ENCODE peak calls at places on chromosomes 7 and 10, in five cellular contexts. One of them, this sample, is unnamed.

GRCh38 chr10:34742456-34742855 is 72.6 kb downstream of the PARD3 start:
- DNase-seq in activated T-cell treated with anti-CD3 and anti-CD28 coated beads for 1 hour: no peak
- DNase-seq in NCI-H2081: no peak
- DNase-seq in activated CD4-positive, CD25-positive, alpha-beta regulatory T cell: no peak
- DNase-seq in activated CD4-positive, alpha-beta T cell treated with anti-CD3 and anti-CD28 coated beads, Interleukin-2, amount 50 U/mL, for 4 hours: no peak
- DNase-seq in this sample: no peak

GRCh38 chr10:103852856-103853255 is 2.5 kb downstream of the SH3PXD2A start:
- DNase-seq in activated T-cell treated with anti-CD3 and anti-CD28 coated beads for 1 hour: no peak
- DNase-seq in NCI-H2081: no peak
- DNase-seq in activated CD4-positive, CD25-positive, alpha-beta regulatory T cell: no peak
- DNase-seq in activated CD4-positive, alpha-beta T cell treated with anti-CD3 and anti-CD28 coated beads, Interleukin-2, amount 50 U/mL, for 4 hours: no peak
- DNase-seq in this sample: no peak

GRCh38 chr7:137169282-137169698 is 174.2 kb downstream of the PTN start:
- DNase-seq in activated CD4-positive, CD25-positive, alpha-beta regulatory T cell: no peak
- DNase-seq in activated CD4-positive, alpha-beta T cell treated with anti-CD3 and anti-CD28 coated beads, Interleukin-2, amount 50 U/mL, for 4 hours: no peak
- DNase-seq in activated T-cell treated with anti-CD3 and anti-CD28 coated beads for 1 hour: no peak
- DNase-seq in NCI-H2081: peak
- DNase-seq in this sample: peak

GRCh38 chr7:2214636-2215035 is 18.1 kb downstream of the MAD1L1 start:
- DNase-seq in activated CD4-positive, alpha-beta T cell treated with anti-CD3 and anti-CD28 coated beads, Interleukin-2, amount 50 U/mL, for 4 hours: no peak
- DNase-seq in activated T-cell treated with anti-CD3 and anti-CD28 coated beads for 1 hour: no peak
- DNase-seq in NCI-H2081: no peak
- DNase-seq in activated CD4-positive, CD25-positive, alpha-beta regulatory T cell: no peak
- DNase-seq in this sample: no peak

GRCh38 chr7:117672433-117672832 is 192.6 kb downstream of the CFTR start:
- DNase-seq in activated CD4-positive, alpha-beta T cell treated with anti-CD3 and anti-CD28 coated beads, Interleukin-2, amount 50 U/mL, for 4 hours: no peak
- DNase-seq in activated T-cell treated with anti-CD3 and anti-CD28 coated beads for 1 hour: no peak
- DNase-seq in activated CD4-positive, CD25-positive, alpha-beta regulatory T cell: no peak
- DNase-seq in NCI-H2081: no peak
- DNase-seq in this sample: no peak

GRCh38 chr10:59628965-59629364 is 80.7 kb downstream of the SLC16A9 start:
- DNase-seq in activated CD4-positive, alpha-beta T cell treated with anti-CD3 and anti-CD28 coated beads, Interleukin-2, amount 50 U/mL, for 4 hours: no peak
- DNase-seq in activated T-cell treated with anti-CD3 and anti-CD28 coated beads for 1 hour: no peak
- DNase-seq in activated CD4-positive, CD25-positive, alpha-beta regulatory T cell: no peak
- DNase-seq in NCI-H2081: no peak
- DNase-seq in this sample: no peak

GRCh38 chr10:110746969-110747608 is 103.0 kb downstream of the RBM20 start:
- DNase-seq in activated CD4-positive, alpha-beta T cell treated with anti-CD3 and anti-CD28 coated beads, Interleukin-2, amount 50 U/mL, for 4 hours: no peak
- DNase-seq in NCI-H2081: no peak
- DNase-seq in activated CD4-positive, CD25-positive, alpha-beta regulatory T cell: no peak
- DNase-seq in activated T-cell treated with anti-CD3 and anti-CD28 coated beads for 1 hour: no peak
- DNase-seq in this sample: no peak

GRCh38 chr7:82572195-82572880 is 128.8 kb upstream of the CACNA2D1 start:
- DNase-seq in activated CD4-positive, CD25-positive, alpha-beta regulatory T cell: peak
- DNase-seq in activated CD4-positive, alpha-beta T cell treated with anti-CD3 and anti-CD28 coated beads, Interleukin-2, amount 50 U/mL, for 4 hours: peak
- DNase-seq in NCI-H2081: peak
- DNase-seq in activated T-cell treated with anti-CD3 and anti-CD28 coated beads for 1 hour: peak
- DNase-seq in this sample: peak

GRCh38 chr7:142153400-142153799 is 41.9 kb downstream of the MGAM2 start:
- DNase-seq in activated CD4-positive, CD25-positive, alpha-beta regulatory T cell: no peak
- DNase-seq in NCI-H2081: peak
- DNase-seq in activated T-cell treated with anti-CD3 and anti-CD28 coated beads for 1 hour: no peak
- DNase-seq in activated CD4-positive, alpha-beta T cell treated with anti-CD3 and anti-CD28 coated beads, Interleukin-2, amount 50 U/mL, for 4 hours: no peak
- DNase-seq in this sample: peak

GRCh38 chr10:69641261-69641980 is 11.4 kb downstream of the FAM241B start:
- DNase-seq in activated T-cell treated with anti-CD3 and anti-CD28 coated beads for 1 hour: no peak
- DNase-seq in activated CD4-positive, CD25-positive, alpha-beta regulatory T cell: no peak
- DNase-seq in activated CD4-positive, alpha-beta T cell treated with anti-CD3 and anti-CD28 coated beads, Interleukin-2, amount 50 U/mL, for 4 hours: no peak
- DNase-seq in NCI-H2081: no peak
- DNase-seq in this sample: no peak

GRCh38 chr7:45993621-45994020 is 72.5 kb upstream of the IGFBP3 start:
- DNase-seq in activated CD4-positive, alpha-beta T cell treated with anti-CD3 and anti-CD28 coated beads, Interleukin-2, amount 50 U/mL, for 4 hours: no peak
- DNase-seq in activated CD4-positive, CD25-positive, alpha-beta regulatory T cell: no peak
- DNase-seq in NCI-H2081: no peak
- DNase-seq in activated T-cell treated with anti-CD3 and anti-CD28 coated beads for 1 hour: no peak
- DNase-seq in this sample: no peak

GRCh38 chr10:48981310-48981907 is 41.8 kb upstream of the LRRC18 start:
- DNase-seq in activated CD4-positive, CD25-positive, alpha-beta regulatory T cell: no peak
- DNase-seq in activated CD4-positive, alpha-beta T cell treated with anti-CD3 and anti-CD28 coated beads, Interleukin-2, amount 50 U/mL, for 4 hours: peak
- DNase-seq in activated T-cell treated with anti-CD3 and anti-CD28 coated beads for 1 hour: peak
- DNase-seq in NCI-H2081: no peak
- DNase-seq in this sample: peak

GRCh38 chr10:59290448-59290847 is 71.9 kb downstream of the FAM13C start:
- DNase-seq in NCI-H2081: no peak
- DNase-seq in activated CD4-positive, CD25-positive, alpha-beta regulatory T cell: no peak
- DNase-seq in activated T-cell treated with anti-CD3 and anti-CD28 coated beads for 1 hour: no peak
- DNase-seq in activated CD4-positive, alpha-beta T cell treated with anti-CD3 and anti-CD28 coated beads, Interleukin-2, amount 50 U/mL, for 4 hours: no peak
- DNase-seq in this sample: no peak

GRCh38 chr10:102782698-102783540 is 39.2 kb downstream of the WBP1L start:
- DNase-seq in activated CD4-positive, alpha-beta T cell treated with anti-CD3 and anti-CD28 coated beads, Interleukin-2, amount 50 U/mL, for 4 hours: no peak
- DNase-seq in activated T-cell treated with anti-CD3 and anti-CD28 coated beads for 1 hour: no peak
- DNase-seq in NCI-H2081: no peak
- DNase-seq in activated CD4-positive, CD25-positive, alpha-beta regulatory T cell: no peak
- DNase-seq in this sample: peak

GRCh38 chr10:97919012-97919411 is 69.4 kb downstream of the GOLGA7B start:
- DNase-seq in activated CD4-positive, alpha-beta T cell treated with anti-CD3 and anti-CD28 coated beads, Interleukin-2, amount 50 U/mL, for 4 hours: no peak
- DNase-seq in NCI-H2081: no peak
- DNase-seq in activated T-cell treated with anti-CD3 and anti-CD28 coated beads for 1 hour: no peak
- DNase-seq in activated CD4-positive, CD25-positive, alpha-beta regulatory T cell: no peak
- DNase-seq in this sample: no peak

GRCh38 chr10:27258838-27259532 is 18.4 kb upstream of the ACBD5 start:
- DNase-seq in activated CD4-positive, alpha-beta T cell treated with anti-CD3 and anti-CD28 coated beads, Interleukin-2, amount 50 U/mL, for 4 hours: no peak
- DNase-seq in activated CD4-positive, CD25-positive, alpha-beta regulatory T cell: no peak
- DNase-seq in activated T-cell treated with anti-CD3 and anti-CD28 coated beads for 1 hour: no peak
- DNase-seq in NCI-H2081: no peak
- DNase-seq in this sample: no peak

GRCh38 chr7:11194492-11194891 is 220.8 kb downstream of the PHF14 start:
- DNase-seq in NCI-H2081: no peak
- DNase-seq in activated CD4-positive, alpha-beta T cell treated with anti-CD3 and anti-CD28 coated beads, Interleukin-2, amount 50 U/mL, for 4 hours: no peak
- DNase-seq in activated T-cell treated with anti-CD3 and anti-CD28 coated beads for 1 hour: no peak
- DNase-seq in activated CD4-positive, CD25-positive, alpha-beta regulatory T cell: no peak
- DNase-seq in this sample: peak

GRCh38 chr10:23512355-23513058 is 73.6 kb downstream of the OTUD1 start:
- DNase-seq in NCI-H2081: no peak
- DNase-seq in activated T-cell treated with anti-CD3 and anti-CD28 coated beads for 1 hour: no peak
- DNase-seq in activated CD4-positive, alpha-beta T cell treated with anti-CD3 and anti-CD28 coated beads, Interleukin-2, amount 50 U/mL, for 4 hours: no peak
- DNase-seq in activated CD4-positive, CD25-positive, alpha-beta regulatory T cell: no peak
- DNase-seq in this sample: peak

GRCh38 chr7:127702938-127703337 is 50.9 kb downstream of the SND1 start:
- DNase-seq in activated T-cell treated with anti-CD3 and anti-CD28 coated beads for 1 hour: no peak
- DNase-seq in NCI-H2081: no peak
- DNase-seq in activated CD4-positive, CD25-positive, alpha-beta regulatory T cell: no peak
- DNase-seq in activated CD4-positive, alpha-beta T cell treated with anti-CD3 and anti-CD28 coated beads, Interleukin-2, amount 50 U/mL, for 4 hours: no peak
- DNase-seq in this sample: no peak

GRCh38 chr7:142865766-142866165 is 10.9 kb downstream of the EPHB6 start:
- DNase-seq in activated CD4-positive, CD25-positive, alpha-beta regulatory T cell: no peak
- DNase-seq in activated CD4-positive, alpha-beta T cell treated with anti-CD3 and anti-CD28 coated beads, Interleukin-2, amount 50 U/mL, for 4 hours: no peak
- DNase-seq in activated T-cell treated with anti-CD3 and anti-CD28 coated beads for 1 hour: no peak
- DNase-seq in NCI-H2081: no peak
- DNase-seq in this sample: no peak

GRCh38 chr7:39924122-39924521 is 25.9 kb upstream of the CDK13 start:
- DNase-seq in activated CD4-positive, alpha-beta T cell treated with anti-CD3 and anti-CD28 coated beads, Interleukin-2, amount 50 U/mL, for 4 hours: no peak
- DNase-seq in activated CD4-positive, CD25-positive, alpha-beta regulatory T cell: no peak
- DNase-seq in NCI-H2081: no peak
- DNase-seq in activated T-cell treated with anti-CD3 and anti-CD28 coated beads for 1 hour: no peak
- DNase-seq in this sample: no peak

GRCh38 chr7:81111358-81111757 is 192.5 kb upstream of the SEMA3C start:
- DNase-seq in activated CD4-positive, alpha-beta T cell treated with anti-CD3 and anti-CD28 coated beads, Interleukin-2, amount 50 U/mL, for 4 hours: no peak
- DNase-seq in NCI-H2081: no peak
- DNase-seq in activated CD4-positive, CD25-positive, alpha-beta regulatory T cell: no peak
- DNase-seq in activated T-cell treated with anti-CD3 and anti-CD28 coated beads for 1 hour: no peak
- DNase-seq in this sample: peak

GRCh38 chr7:74012842-74013249 is 15.1 kb upstream of the ELN start:
- DNase-seq in activated T-cell treated with anti-CD3 and anti-CD28 coated beads for 1 hour: no peak
- DNase-seq in activated CD4-positive, alpha-beta T cell treated with anti-CD3 and anti-CD28 coated beads, Interleukin-2, amount 50 U/mL, for 4 hours: no peak
- DNase-seq in activated CD4-positive, CD25-positive, alpha-beta regulatory T cell: no peak
- DNase-seq in NCI-H2081: no peak
- DNase-seq in this sample: no peak

GRCh38 chr7:23072043-23072442 is 33.5 kb upstream of the KLHL7 start:
- DNase-seq in activated T-cell treated with anti-CD3 and anti-CD28 coated beads for 1 hour: no peak
- DNase-seq in activated CD4-positive, alpha-beta T cell treated with anti-CD3 and anti-CD28 coated beads, Interleukin-2, amount 50 U/mL, for 4 hours: no peak
- DNase-seq in NCI-H2081: no peak
- DNase-seq in activated CD4-positive, CD25-positive, alpha-beta regulatory T cell: no peak
- DNase-seq in this sample: peak

GRCh38 chr7:96786261-96786997 is 76.8 kb upstream of the SEM1 start:
- DNase-seq in NCI-H2081: peak
- DNase-seq in activated CD4-positive, CD25-positive, alpha-beta regulatory T cell: no peak
- DNase-seq in activated CD4-positive, alpha-beta T cell treated with anti-CD3 and anti-CD28 coated beads, Interleukin-2, amount 50 U/mL, for 4 hours: no peak
- DNase-seq in activated T-cell treated with anti-CD3 and anti-CD28 coated beads for 1 hour: no peak
- DNase-seq in this sample: no peak

GRCh38 chr7:157386979-157387800 is 50.4 kb downstream of the DNAJB6 start:
- DNase-seq in activated T-cell treated with anti-CD3 and anti-CD28 coated beads for 1 hour: peak
- DNase-seq in NCI-H2081: peak
- DNase-seq in activated CD4-positive, alpha-beta T cell treated with anti-CD3 and anti-CD28 coated beads, Interleukin-2, amount 50 U/mL, for 4 hours: peak
- DNase-seq in activated CD4-positive, CD25-positive, alpha-beta regulatory T cell: peak
- DNase-seq in this sample: peak

GRCh38 chr10:95767884-95768556 is 12.1 kb downstream of the ENTPD1 start:
- DNase-seq in activated CD4-positive, alpha-beta T cell treated with anti-CD3 and anti-CD28 coated beads, Interleukin-2, amount 50 U/mL, for 4 hours: no peak
- DNase-seq in activated CD4-positive, CD25-positive, alpha-beta regulatory T cell: no peak
- DNase-seq in NCI-H2081: no peak
- DNase-seq in activated T-cell treated with anti-CD3 and anti-CD28 coated beads for 1 hour: no peak
- DNase-seq in this sample: peak

GRCh38 chr10:117226813-117227451 is 14.0 kb upstream of the SLC18A2 start:
- DNase-seq in activated CD4-positive, CD25-positive, alpha-beta regulatory T cell: no peak
- DNase-seq in activated T-cell treated with anti-CD3 and anti-CD28 coated beads for 1 hour: no peak
- DNase-seq in NCI-H2081: peak
- DNase-seq in activated CD4-positive, alpha-beta T cell treated with anti-CD3 and anti-CD28 coated beads, Interleukin-2, amount 50 U/mL, for 4 hours: no peak
- DNase-seq in this sample: no peak

GRCh38 chr7:105776068-105776790 is 100.2 kb downstream of the ATXN7L1 start:
- DNase-seq in activated CD4-positive, alpha-beta T cell treated with anti-CD3 and anti-CD28 coated beads, Interleukin-2, amount 50 U/mL, for 4 hours: no peak
- DNase-seq in activated T-cell treated with anti-CD3 and anti-CD28 coated beads for 1 hour: no peak
- DNase-seq in NCI-H2081: no peak
- DNase-seq in activated CD4-positive, CD25-positive, alpha-beta regulatory T cell: no peak
- DNase-seq in this sample: peak